ENCODE peak calls at places on chromosomes 7 and 10, in eight cellular contexts. W is fibroblast of lung, M is MM.1S, Q is spleen, E is pancreas, R is neural progenitor cell, Y is prostate gland, D is neuronal stem cell. B is an unnamed sample.

GRCh38 chr7:152615052-152615741 is 60.7 kb downstream of the XRCC2 start:
- DNase-seq in E (peak; percentile 52), Y (no peak), W (no peak), Q (no peak), R (peak; percentile 59), D (no peak), M (no peak), B (no peak)

GRCh38 chr10:90718185-90718584 is 139.7 kb downstream of the HTR7 start:
- DNase-seq in W (peak; percentile 49), R (no peak), M (no peak), Q (no peak), D (no peak), E (no peak), Y (no peak), B (no peak)

GRCh38 chr10:49324711-49325110 is 25.7 kb downstream of the C10orf71 start:
- DNase-seq in D (no peak), R (peak; percentile 41), W (no peak), Q (no peak), M (no peak), Y (no peak), E (no peak), B (peak; percentile 40)

GRCh38 chr10:33248638-33249037 is 85.8 kb downstream of the NRP1 start:
- DNase-seq in Y (no peak), E (no peak), W (peak; percentile 88), D (no peak), R (no peak), Q (no peak), M (peak; percentile 79), B (peak; percentile 7)

GRCh38 chr7:95190515-95190914 is 133.8 kb downstream of the PON1 start:
- DNase-seq in M (no peak), W (no peak), D (no peak), Q (no peak), E (no peak), R (no peak), Y (no peak), B (no peak)

GRCh38 chr10:101121661-101122045 is 9.4 kb upstream of the TLX1 start:
- DNase-seq in Q (peak; percentile 67), M (no peak), R (no peak), E (no peak), D (no peak), Y (no peak), W (no peak), B (no peak)

GRCh38 chr7:9100289-9100688 is 666.9 kb downstream of the NXPH1 start:
- DNase-seq in R (no peak), M (no peak), W (peak; percentile 6), E (no peak), D (no peak), Q (no peak), Y (no peak), B (no peak)

GRCh38 chr10:124092270-124093075 is 925 bp downstream of the CHST15 start:
- DNase-seq in D (peak; percentile 57), R (peak; percentile 87), M (peak; percentile 93), W (peak; percentile 41), E (peak; percentile 82), Q (peak; percentile 96), Y (peak; percentile 40), B (peak; percentile 59)

GRCh38 chr7:6571160-6571779 is 6.0 kb upstream of the ZDHHC4 start:
- DNase-seq in Q (no peak), W (no peak), R (no peak), Y (no peak), D (no peak), E (no peak), M (no peak), B (no peak)

GRCh38 chr7:72925546-72926120 is 738 bp downstream of the POM121 start:
- DNase-seq in R (no peak), D (no peak), Y (no peak), M (no peak), E (no peak), Q (no peak), W (peak; percentile 28), B (no peak)

GRCh38 chr7:13044309-13044708 is 356.9 kb downstream of the ARL4A start:
- DNase-seq in D (no peak), R (peak; percentile 8), W (no peak), M (no peak), Q (no peak), Y (no peak), E (no peak), B (no peak)

GRCh38 chr10:12180221-12180974 is 15.3 kb downstream of the NUDT5 start:
- DNase-seq in D (no peak), R (no peak), M (no peak), Y (no peak), E (no peak), W (no peak), Q (no peak), B (no peak)

GRCh38 chr10:24988831-24989769 is 26.9 kb downstream of the ENKUR start:
- DNase-seq in Y (no peak), E (no peak), Q (no peak), W (no peak), D (no peak), M (no peak), R (no peak), B (no peak)

GRCh38 chr10:99548041-99548530 is 15.3 kb downstream of the NKX2-3 start:
- DNase-seq in Q (no peak), R (peak; percentile 36), W (no peak), M (peak; percentile 32), E (no peak), D (no peak), Y (no peak), B (peak; percentile 37)

GRCh38 chr10:82866424-82867020 is 991.5 kb downstream of the NRG3 start:
- DNase-seq in W (peak; percentile 31), D (no peak), M (no peak), R (no peak), Q (no peak), E (no peak), Y (no peak), B (no peak)

GRCh38 chr10:12351447-12351846 is 2.1 kb downstream of the CAMK1D start:
- DNase-seq in R (no peak), E (peak; percentile 72), W (no peak), D (no peak), Y (no peak), Q (peak; percentile 80), M (no peak), B (peak; percentile 14)

GRCh38 chr10:59843733-59844132 is 62.6 kb downstream of the CCDC6 start:
- DNase-seq in M (no peak), Y (no peak), D (no peak), E (no peak), Q (no peak), R (no peak), W (no peak), B (no peak)

GRCh38 chr7:116653204-116653603 is 18.8 kb upstream of the MET start:
- DNase-seq in M (no peak), W (peak; percentile 27), E (no peak), R (no peak), Q (no peak), D (no peak), Y (peak; percentile 59), B (peak; percentile 11)

GRCh38 chr10:129609551-129609950 is 142.5 kb downstream of the MGMT start:
- DNase-seq in Y (no peak), R (no peak), W (no peak), M (no peak), Q (no peak), E (no peak), D (no peak), B (no peak)

GRCh38 chr7:51017576-51018535 is 235.2 kb upstream of the GRB10 start:
- DNase-seq in Q (no peak), D (no peak), W (no peak), M (no peak), R (no peak), E (no peak), Y (no peak), B (no peak)

GRCh38 chr7:98196706-98197605 is 14.3 kb upstream of the BHLHA15 start:
- DNase-seq in E (no peak), W (no peak), D (no peak), Y (no peak), M (no peak), Q (no peak), R (no peak), B (no peak)

GRCh38 chr7:46759711-46760480 is 822.0 kb downstream of the TNS3 start:
- DNase-seq in D (no peak), M (no peak), W (peak; percentile 51), R (no peak), Q (no peak), Y (no peak), E (no peak), B (peak; percentile 24)

DNA sequence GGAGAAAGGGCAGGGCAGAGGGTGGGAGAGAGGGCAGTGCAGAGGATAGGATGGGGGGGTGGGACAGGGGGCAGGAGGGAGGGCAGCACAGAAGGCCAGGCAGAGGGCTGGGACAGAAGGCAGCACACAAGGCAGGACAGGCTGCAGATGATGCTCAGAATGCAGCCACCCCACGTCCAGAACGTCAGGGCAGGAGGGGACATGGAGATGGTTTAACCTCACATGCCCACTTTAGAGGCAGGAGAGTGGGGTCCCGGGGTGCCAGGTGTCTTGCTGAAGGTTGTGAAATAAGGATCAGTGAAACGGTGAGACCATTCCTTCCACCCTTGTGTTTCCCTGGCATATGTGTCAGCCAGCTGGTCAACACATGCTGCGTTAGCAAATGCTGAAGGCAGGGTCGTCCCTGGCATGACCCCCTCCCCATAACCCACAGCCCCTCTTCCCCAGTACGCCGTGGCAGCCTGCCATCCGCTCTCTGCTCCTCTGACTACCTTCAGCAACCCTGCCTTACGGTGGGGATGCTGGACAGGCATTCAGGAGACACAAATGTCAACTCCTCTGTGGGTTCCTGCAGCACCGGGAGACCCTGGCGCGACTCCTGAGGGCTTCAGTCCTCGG is 592.1 kb downstream of the DNAJB6 start:
- DNase-seq in Q (no peak), Y (no peak), W (no peak), M (no peak), D (no peak), R (no peak), E (no peak), B (no peak)
- H3K9me3 ChIP-seq in Q (no peaks in the 10 kb centered on the region), Y (no peaks in the 10 kb centered on the region), W (no peaks in the 10 kb centered on the region), M (no peaks in the 10 kb centered on the region), D (peaks cover 2% of the 10 kb centered on the region), R (no peaks in the 10 kb centered on the region), E (no peaks in the 10 kb centered on the region), B (peaks cover 4% of the 10 kb centered on the region)

GRCh38 chr7:92034116-92034515 is 93.5 kb downstream of the AKAP9 start:
- DNase-seq in D (no peak), M (no peak), Q (no peak), Y (no peak), E (no peak), R (no peak), W (peak; percentile 70), B (no peak)

GRCh38 chr7:92025260-92025659 is 84.6 kb downstream of the AKAP9 start:
- DNase-seq in W (peak; percentile 64), Q (no peak), M (no peak), R (no peak), Y (no peak), E (no peak), D (no peak), B (peak; percentile 17)

GRCh38 chr7:92028226-92028625 is 87.6 kb downstream of the AKAP9 start:
- DNase-seq in E (no peak), Y (no peak), W (no peak), R (no peak), D (no peak), M (no peak), Q (no peak), B (no peak)
- H3K36me3 ChIP-seq in E (peaks cover 40% of the 10 kb centered on the region), Y (no peaks in the 10 kb centered on the region), W (no peaks in the 10 kb centered on the region), R (peaks cover 39% of the 10 kb centered on the region), D (peaks cover 83% of the 10 kb centered on the region), M (no peaks in the 10 kb centered on the region), Q (peaks cover 39% of the 10 kb centered on the region), B (peaks cover 11% of the 10 kb centered on the region)

GRCh38 chr10:88557659-88558058 is 25.5 kb downstream of the RNLS start:
- DNase-seq in Q (no peak), D (no peak), Y (no peak), R (no peak), E (no peak), M (no peak), W (peak; percentile 87), B (no peak)
- H3K9me3 ChIP-seq in Q (no peaks in the 10 kb centered on the region), D (no peaks in the 10 kb centered on the region), Y (no peaks in the 10 kb centered on the region), R (no peaks in the 10 kb centered on the region), E (no peaks in the 10 kb centered on the region), M (no peaks in the 10 kb centered on the region), W (no peaks in the 10 kb centered on the region), B (peaks cover 4% of the 10 kb centered on the region)

GRCh38 chr10:8180348-8180747 is 125.9 kb downstream of the GATA3 start:
- DNase-seq in W (no peak), D (no peak), R (no peak), M (no peak), E (no peak), Y (no peak), Q (no peak), B (no peak)
- H3K36me3 ChIP-seq in W (no peaks in the 10 kb centered on the region), D (no peaks in the 10 kb centered on the region), R (no peaks in the 10 kb centered on the region), M (no peaks in the 10 kb centered on the region), E (no peaks in the 10 kb centered on the region), Y (no peaks in the 10 kb centered on the region), Q (no peaks in the 10 kb centered on the region), B (no peaks in the 10 kb centered on the region)